ENCODE peak calls at places on chromosomes 1 and 21, in five cellular contexts. L is hepatocyte, U is HCT116, Q is OCI-LY7, X is GM23338. P is an unnamed sample.
A peak's percentile ranks its signal among the peaks of the same experiment; 100 is the strongest.

GRCh38 chr1:214548988-214549387 is 2.4 kb downstream of the PTPN14 start:
- DNase-seq in Q (no peak), U (no peak), X (no peak), L (no peak), P (no peak)

GRCh38 chr1:214563881-214564280 is 12.5 kb upstream of the PTPN14 start:
- DNase-seq in X (no peak), U (no peak), L (no peak), Q (no peak), P (no peak)

GRCh38 chr21:35664683-35665082 is 395.6 kb downstream of the SETD4 start:
- DNase-seq in U (peak; percentile 22), Q (no peak), L (no peak), X (no peak), P (no peak)

GRCh38 chr1:42801832-42802483 is 15.0 kb upstream of the ERMAP start:
- DNase-seq in U (no peak), X (no peak), Q (no peak), L (no peak), P (no peak)

GRCh38 chr1:85818371-85818770 is 110.1 kb upstream of the ZNHIT6 start:
- DNase-seq in L (no peak), X (peak; percentile 17), Q (no peak), U (no peak), P (no peak)

GRCh38 chr1:156081174-156082110 is 823 bp downstream of the MEX3A start:
- DNase-seq in U (no peak), Q (no peak), X (peak; percentile 67), L (no peak), P (no peak)

GRCh38 chr1:231359113-231359512 is 21.0 kb downstream of the SPRTN start:
- DNase-seq in L (no peak), X (no peak), U (no peak), Q (no peak), P (no peak)

GRCh38 chr1:31412732-31413404 is at the start of gene SERINC2:
- DNase-seq in X (peak; percentile 84), U (no peak), Q (no peak), L (peak; percentile 89), P (peak; percentile 59)

GRCh38 chr1:12594966-12595838 is 22.8 kb downstream of the DHRS3 start:
- DNase-seq in L (peak; percentile 88), X (peak; percentile 89), U (no peak), Q (no peak), P (no peak)

GRCh38 chr1:67580671-67581403 is 104.2 kb upstream of the GADD45A start:
- DNase-seq in X (peak; percentile 25), U (no peak), Q (no peak), L (no peak), P (no peak)

GRCh38 chr1:119139857-119140176 is 636 bp downstream of the WARS2 start:
- DNase-seq in X (no peak), U (no peak), L (no peak), Q (no peak), P (no peak)

GRCh38 chr21:35265170-35265877 is 216.2 kb upstream of the RUNX1 start:
- DNase-seq in L (no peak), X (no peak), U (peak; percentile 52), Q (no peak), P (no peak)

GRCh38 chr1:14627608-14628489 is 29.4 kb downstream of the KAZN start:
- DNase-seq in Q (no peak), L (no peak), X (no peak), U (no peak), P (no peak)

DNA sequence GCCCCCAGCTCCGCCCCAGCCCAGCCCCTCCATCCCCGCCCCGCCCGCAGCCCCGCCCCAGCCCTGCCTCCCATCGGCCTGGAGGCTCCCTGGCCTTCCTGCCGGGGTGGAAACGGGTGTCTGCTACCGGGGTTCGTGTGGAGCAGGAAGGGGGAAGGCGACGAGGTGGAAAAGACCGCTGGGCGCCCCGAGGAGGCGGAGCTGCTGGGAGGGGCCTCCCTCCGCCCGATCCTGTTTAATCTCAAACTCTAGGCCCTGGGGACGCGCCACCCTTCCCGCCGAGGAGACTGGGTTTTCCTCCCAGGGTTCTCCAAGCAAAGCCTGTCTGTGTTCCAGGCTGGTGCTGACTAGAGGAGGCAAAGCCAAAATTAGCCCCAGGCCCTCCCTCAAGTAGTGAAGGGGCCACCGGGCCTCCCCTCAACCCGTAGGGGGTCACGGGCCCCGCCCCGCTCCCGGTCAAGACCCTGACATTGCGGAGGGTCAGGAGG is 16.2 kb upstream of the TTLL10 start:
- DNase-seq in U (peak; percentile 71), Q (peak; percentile 41), L (peak; percentile 93), X (peak; percentile 81), P (no peak)
- H3K4me3 ChIP-seq in U (peak overlapping the region; percentile 56), Q (peak overlapping the region; percentile 65), L (peak overlapping the region; percentile 9), X (peak overlapping the region; percentile 66), P (peak overlapping the region; percentile 67)

DNA sequence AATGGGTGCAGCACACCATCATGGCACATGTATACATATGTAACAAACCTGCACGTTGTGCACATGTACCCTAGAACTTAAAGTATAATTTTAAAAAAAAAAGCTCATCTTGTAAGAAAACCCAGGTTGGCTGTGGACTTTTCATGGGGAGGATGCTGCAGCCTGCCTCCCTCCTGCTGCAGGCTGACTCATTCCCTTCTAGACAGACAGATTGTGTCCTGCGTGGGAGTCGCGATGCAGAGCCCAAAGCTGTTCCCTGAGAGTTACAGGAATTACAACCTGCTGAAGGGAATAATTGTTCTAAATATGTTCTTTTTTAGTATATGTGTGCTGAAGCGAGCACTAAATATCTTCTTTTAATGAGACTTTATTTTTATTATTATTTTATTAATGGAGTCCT is 93.2 kb downstream of the TBX19 start:
- DNase-seq in L (no peak), Q (no peak), U (no peak), X (no peak), P (no peak)
- TF ChIP-seq EZH2phosphoT487 in L (no peak), Q (no peak), U (no peak), X (no peak), P (no peak)

GRCh38 chr1:245875581-245876263 is 631.4 kb downstream of the SMYD3 start:
- DNase-seq in X (no peak), L (no peak), Q (no peak), U (no peak), P (no peak)
- H3K4me3 ChIP-seq in X (no peak overlapping the region), L (no peak overlapping the region), Q (no peak overlapping the region), U (no peak overlapping the region), P (no peak overlapping the region)

DNA sequence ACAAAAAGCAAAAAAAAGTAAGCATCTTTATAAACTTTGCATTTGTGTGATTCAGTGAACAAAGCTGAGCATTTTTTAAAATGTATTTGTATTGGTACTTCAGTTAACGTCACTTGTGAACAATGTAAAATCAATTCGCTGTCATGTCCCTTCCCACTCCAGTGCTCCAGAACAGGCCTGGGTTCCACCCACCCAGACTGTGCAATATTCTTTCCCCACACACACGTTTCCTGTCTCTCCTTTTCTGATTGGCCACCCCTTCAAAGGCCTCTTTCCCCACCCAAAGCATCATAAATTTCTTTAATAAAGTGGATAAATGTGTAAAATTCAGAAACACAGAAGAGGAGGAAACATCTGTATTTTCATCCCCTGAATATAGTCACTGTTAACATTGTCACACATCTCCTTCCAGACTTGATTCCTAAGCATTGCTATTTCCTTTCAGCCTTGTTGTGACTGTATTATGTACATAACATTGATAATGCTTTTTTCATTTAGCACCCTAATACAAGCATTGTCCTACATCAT is 12.0 kb downstream of the CLEC20A start:
- DNase-seq in X (no peak), L (no peak), U (no peak), Q (no peak), P (no peak)
- TF ChIP-seq EZH2phosphoT487 in X (no peak), L (no peak), U (no peak), Q (no peak), P (no peak)

GRCh38 chr1:91789273-91789997 is 96.5 kb downstream of the TGFBR3 start:
- DNase-seq in X (no peak), Q (no peak), L (no peak), U (no peak), P (no peak)

GRCh38 chr1:91790296-91790851 is 95.6 kb downstream of the TGFBR3 start:
- DNase-seq in Q (no peak), L (no peak), U (no peak), X (no peak), P (no peak)

GRCh38 chr1:91792393-91793032 is 93.4 kb downstream of the TGFBR3 start:
- DNase-seq in X (peak; percentile 58), U (no peak), Q (peak; percentile 11), L (no peak), P (no peak)

GRCh38 chr1:91791691-91792392 is 94.1 kb downstream of the TGFBR3 start:
- DNase-seq in X (no peak), Q (no peak), U (no peak), L (no peak), P (no peak)

GRCh38 chr1:91791103-91791502 is 94.8 kb downstream of the TGFBR3 start:
- DNase-seq in L (peak; percentile 28), X (peak; percentile 52), U (no peak), Q (no peak), P (no peak)
- H3K4me3 ChIP-seq in L (no peak overlapping the region), X (no peak overlapping the region), U (no peak overlapping the region), Q (no peak overlapping the region), P (no peak overlapping the region)

GRCh38 chr1:209652121-209652742 is at the start of gene LAMB3:
- DNase-seq in U (peak; percentile 65), L (peak; percentile 73), X (no peak), Q (no peak), P (no peak)

GRCh38 chr1:209648931-209649776 is 3.1 kb downstream of the LAMB3 start:
- DNase-seq in Q (no peak), U (peak; percentile 89), L (peak; percentile 70), X (no peak), P (no peak)

GRCh38 chr1:209652873-209653401 is 712 bp upstream of the LAMB3 start:
- DNase-seq in U (peak; percentile 98), X (peak; percentile 66), Q (no peak), L (peak; percentile 95), P (peak; percentile 94)

GRCh38 chr1:209650454-209650853 is 1.8 kb downstream of the LAMB3 start:
- DNase-seq in L (no peak), Q (no peak), U (no peak), X (no peak), P (no peak)

GRCh38 chr1:209651148-209651547 is 1.1 kb downstream of the LAMB3 start:
- DNase-seq in L (peak; percentile 82), Q (no peak), U (peak; percentile 67), X (no peak), P (peak; percentile 44)
- TF ChIP-seq EZH2phosphoT487 in L (no peak), Q (no peak), U (no peak), X (no peak), P (no peak)

DNA sequence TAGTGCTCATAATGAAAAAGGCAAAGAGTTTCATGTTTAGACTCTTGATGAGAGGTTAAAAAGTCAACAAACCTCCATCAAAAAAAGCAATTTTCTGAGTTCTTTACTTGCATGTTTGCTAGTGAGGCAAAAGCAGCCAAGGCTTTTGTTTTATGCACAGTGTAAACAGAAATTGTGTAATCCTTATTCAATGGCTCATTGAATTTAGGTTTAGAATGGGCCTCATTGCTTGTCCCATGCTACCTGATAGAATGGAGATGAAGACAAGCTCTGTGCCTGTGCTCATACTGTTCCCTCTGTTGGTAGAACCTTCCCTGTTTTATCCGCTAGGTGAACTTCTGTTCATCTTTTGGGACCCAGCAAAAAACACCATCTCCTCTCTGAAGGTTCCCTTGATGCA is 10.0 kb upstream of the LRRC8D start:
- DNase-seq in Q (no peak), X (no peak), L (no peak), U (no peak), P (no peak)
- H3K4me3 ChIP-seq in Q (no peak overlapping the region), X (no peak overlapping the region), L (no peak overlapping the region), U (no peak overlapping the region), P (no peak overlapping the region)

GRCh38 chr1:47459263-47459788 is 21.5 kb downstream of the FOXD2 start:
- DNase-seq in Q (no peak), U (no peak), L (no peak), X (no peak), P (no peak)
- TF ChIP-seq EZH2phosphoT487 in Q (no peak), U (no peak), L (no peak), X (no peak), P (no peak)